ENCODE peak calls at places on chromosomes 4 and X, in four cellular contexts. One of them, this sample, is unnamed.

GRCh38 chr4:7335363-7336066 is 99.2 kb downstream of the PSAPL1 start:
- DNase-seq in Caco-2: peak
- DNase-seq in epithelial cell of esophagus: no peak
- DNase-seq in endothelial cell of umbilical vein: peak
- DNase-seq in this sample: no peak

GRCh38 chr4:30904161-30904560 is 184.0 kb downstream of the PCDH7 start:
- DNase-seq in Caco-2: no peak
- DNase-seq in epithelial cell of esophagus: no peak
- DNase-seq in endothelial cell of umbilical vein: no peak
- DNase-seq in this sample: no peak

GRCh38 chr4:145195167-145195952 is 15.0 kb upstream of the OTUD4 start:
- DNase-seq in Caco-2: no peak
- DNase-seq in epithelial cell of esophagus: peak
- DNase-seq in endothelial cell of umbilical vein: no peak
- DNase-seq in this sample: no peak

GRCh38 chr4:40576651-40577480 is 52.8 kb downstream of the RBM47 start:
- DNase-seq in Caco-2: peak
- DNase-seq in epithelial cell of esophagus: peak
- DNase-seq in endothelial cell of umbilical vein: peak
- DNase-seq in this sample: peak

GRCh38 chr4:146370841-146371240 is 150.9 kb downstream of the SLC10A7 start:
- DNase-seq in Caco-2: no peak
- DNase-seq in epithelial cell of esophagus: peak
- DNase-seq in endothelial cell of umbilical vein: peak
- DNase-seq in this sample: peak

GRCh38 chr4:183872531-183872930 is 32.6 kb upstream of the STOX2 start:
- DNase-seq in Caco-2: no peak
- DNase-seq in epithelial cell of esophagus: no peak
- DNase-seq in endothelial cell of umbilical vein: no peak
- DNase-seq in this sample: no peak

GRCh38 chr4:82998898-82999297 is 11.7 kb downstream of the LIN54 start:
- DNase-seq in Caco-2: no peak
- DNase-seq in epithelial cell of esophagus: no peak
- DNase-seq in endothelial cell of umbilical vein: no peak
- DNase-seq in this sample: no peak

GRCh38 chr4:19021617-19022016 is 1000.1 kb upstream of the LCORL start:
- DNase-seq in Caco-2: no peak
- DNase-seq in epithelial cell of esophagus: no peak
- DNase-seq in endothelial cell of umbilical vein: no peak
- DNase-seq in this sample: no peak

GRCh38 chr4:170872794-170873193 is 783.0 kb upstream of the AADAT start:
- DNase-seq in Caco-2: no peak
- DNase-seq in epithelial cell of esophagus: peak
- DNase-seq in endothelial cell of umbilical vein: no peak
- DNase-seq in this sample: no peak

GRCh38 chr4:176002007-176002623 is 63.5 kb upstream of the WDR17 start:
- DNase-seq in Caco-2: no peak
- DNase-seq in epithelial cell of esophagus: peak
- DNase-seq in endothelial cell of umbilical vein: peak
- DNase-seq in this sample: no peak

GRCh38 chr4:88225216-88226107 is 58.9 kb downstream of the PPM1K start:
- DNase-seq in Caco-2: no peak
- DNase-seq in epithelial cell of esophagus: no peak
- DNase-seq in endothelial cell of umbilical vein: peak
- DNase-seq in this sample: no peak

GRCh38 chrX:10797493-10797892 is 177.1 kb upstream of the MID1 start:
- DNase-seq in Caco-2: no peak
- DNase-seq in epithelial cell of esophagus: peak
- DNase-seq in endothelial cell of umbilical vein: peak
- DNase-seq in this sample: peak

GRCh38 chrX:112832481-112833095 is 8.0 kb downstream of the AMOT start:
- DNase-seq in Caco-2: peak
- DNase-seq in epithelial cell of esophagus: peak
- DNase-seq in endothelial cell of umbilical vein: no peak
- DNase-seq in this sample: peak

GRCh38 chr4:147724468-147725201 is 7.3 kb upstream of the ARHGAP10 start:
- DNase-seq in Caco-2: no peak
- DNase-seq in epithelial cell of esophagus: no peak
- DNase-seq in endothelial cell of umbilical vein: no peak
- DNase-seq in this sample: no peak

GRCh38 chr4:76658231-76659102 is 223.4 kb downstream of the SHROOM3 start:
- DNase-seq in Caco-2: no peak
- DNase-seq in epithelial cell of esophagus: peak
- DNase-seq in endothelial cell of umbilical vein: peak
- DNase-seq in this sample: peak

GRCh38 chrX:40579880-40580536 is 762 bp upstream of the ATP6AP2 start:
- DNase-seq in Caco-2: no peak
- DNase-seq in epithelial cell of esophagus: peak
- DNase-seq in endothelial cell of umbilical vein: peak
- DNase-seq in this sample: no peak

GRCh38 chr4:2141762-2142520 is 82.8 kb downstream of the NAT8L start:
- DNase-seq in Caco-2: no peak
- DNase-seq in epithelial cell of esophagus: no peak
- DNase-seq in endothelial cell of umbilical vein: no peak
- DNase-seq in this sample: no peak

GRCh38 chr4:109408711-109409110 is 24.9 kb upstream of the SEC24B start:
- DNase-seq in Caco-2: no peak
- DNase-seq in epithelial cell of esophagus: peak
- DNase-seq in endothelial cell of umbilical vein: no peak
- DNase-seq in this sample: no peak

GRCh38 chr4:152807294-152807829 is 27.6 kb downstream of the ARFIP1 start:
- DNase-seq in Caco-2: no peak
- DNase-seq in epithelial cell of esophagus: peak
- DNase-seq in endothelial cell of umbilical vein: no peak
- DNase-seq in this sample: peak

GRCh38 chrX:151151668-151152267 is 24.6 kb upstream of the GPR50 start:
- DNase-seq in Caco-2: no peak
- DNase-seq in epithelial cell of esophagus: peak
- DNase-seq in endothelial cell of umbilical vein: peak
- DNase-seq in this sample: peak

GRCh38 chr4:92299152-92299551 is 4.6 kb upstream of the GRID2 start:
- DNase-seq in Caco-2: no peak
- DNase-seq in epithelial cell of esophagus: peak
- DNase-seq in endothelial cell of umbilical vein: no peak
- DNase-seq in this sample: no peak

GRCh38 chr4:69532886-69533506 is 37.3 kb upstream of the UGT2B4 start:
- DNase-seq in Caco-2: no peak
- DNase-seq in epithelial cell of esophagus: no peak
- DNase-seq in endothelial cell of umbilical vein: no peak
- DNase-seq in this sample: no peak

GRCh38 chrX:48559636-48560035 is 14.6 kb upstream of the RBM3 start:
- DNase-seq in Caco-2: no peak
- DNase-seq in epithelial cell of esophagus: no peak
- DNase-seq in endothelial cell of umbilical vein: no peak
- DNase-seq in this sample: no peak

GRCh38 chr4:650951-651883 is 22.9 kb downstream of the ATP5ME start:
- DNase-seq in Caco-2: no peak
- DNase-seq in epithelial cell of esophagus: peak
- DNase-seq in endothelial cell of umbilical vein: no peak
- DNase-seq in this sample: no peak

GRCh38 chr4:58590714-58591113 is 1480.5 kb upstream of the IGFBP7 start:
- DNase-seq in Caco-2: no peak
- DNase-seq in epithelial cell of esophagus: peak
- DNase-seq in endothelial cell of umbilical vein: no peak
- DNase-seq in this sample: no peak

GRCh38 chrX:73831500-73831899 is 268.5 kb downstream of the CHIC1 start:
- DNase-seq in Caco-2: no peak
- DNase-seq in epithelial cell of esophagus: no peak
- DNase-seq in endothelial cell of umbilical vein: no peak
- DNase-seq in this sample: no peak

GRCh38 chr4:119725688-119726330 is 97.2 kb upstream of the PDE5A start:
- DNase-seq in Caco-2: no peak
- DNase-seq in epithelial cell of esophagus: peak
- DNase-seq in endothelial cell of umbilical vein: no peak
- DNase-seq in this sample: no peak

GRCh38 chr4:94126669-94127068 is 81.0 kb upstream of the SMARCAD1 start:
- DNase-seq in Caco-2: no peak
- DNase-seq in epithelial cell of esophagus: peak
- DNase-seq in endothelial cell of umbilical vein: no peak
- DNase-seq in this sample: no peak

GRCh38 chrX:40644175-40644574 is 3.2 kb downstream of the CXorf38 start:
- DNase-seq in Caco-2: no peak
- DNase-seq in epithelial cell of esophagus: no peak
- DNase-seq in endothelial cell of umbilical vein: peak
- DNase-seq in this sample: peak

GRCh38 chrX:31036895-31037294 is 34.9 kb downstream of the FTHL17 start:
- DNase-seq in Caco-2: peak
- DNase-seq in epithelial cell of esophagus: peak
- DNase-seq in endothelial cell of umbilical vein: peak
- DNase-seq in this sample: peak

GRCh38 chrX:43969504-43970501 is 3.4 kb downstream of the NDP start:
- DNase-seq in Caco-2: no peak
- DNase-seq in epithelial cell of esophagus: peak
- DNase-seq in endothelial cell of umbilical vein: no peak
- DNase-seq in this sample: peak

GRCh38 chr4:24979554-24979953 is 51.2 kb downstream of the LGI2 start:
- DNase-seq in Caco-2: no peak
- DNase-seq in epithelial cell of esophagus: no peak
- DNase-seq in endothelial cell of umbilical vein: peak
- DNase-seq in this sample: peak

GRCh38 chr4:3527914-3528876 is 4.0 kb downstream of the LRPAP1 start:
- DNase-seq in Caco-2: no peak
- DNase-seq in epithelial cell of esophagus: no peak
- DNase-seq in endothelial cell of umbilical vein: no peak
- DNase-seq in this sample: no peak

GRCh38 chr4:76639292-76639691 is 204.3 kb downstream of the SHROOM3 start:
- DNase-seq in Caco-2: no peak
- DNase-seq in epithelial cell of esophagus: peak
- DNase-seq in endothelial cell of umbilical vein: peak
- DNase-seq in this sample: peak

GRCh38 chr4:114807357-114807756 is 208.8 kb downstream of the UGT8 start:
- DNase-seq in Caco-2: no peak
- DNase-seq in epithelial cell of esophagus: no peak
- DNase-seq in endothelial cell of umbilical vein: no peak
- DNase-seq in this sample: no peak

GRCh38 chr4:114811564-114812360 is 213.2 kb downstream of the UGT8 start:
- DNase-seq in Caco-2: no peak
- DNase-seq in epithelial cell of esophagus: peak
- DNase-seq in endothelial cell of umbilical vein: no peak
- DNase-seq in this sample: no peak

DNA sequence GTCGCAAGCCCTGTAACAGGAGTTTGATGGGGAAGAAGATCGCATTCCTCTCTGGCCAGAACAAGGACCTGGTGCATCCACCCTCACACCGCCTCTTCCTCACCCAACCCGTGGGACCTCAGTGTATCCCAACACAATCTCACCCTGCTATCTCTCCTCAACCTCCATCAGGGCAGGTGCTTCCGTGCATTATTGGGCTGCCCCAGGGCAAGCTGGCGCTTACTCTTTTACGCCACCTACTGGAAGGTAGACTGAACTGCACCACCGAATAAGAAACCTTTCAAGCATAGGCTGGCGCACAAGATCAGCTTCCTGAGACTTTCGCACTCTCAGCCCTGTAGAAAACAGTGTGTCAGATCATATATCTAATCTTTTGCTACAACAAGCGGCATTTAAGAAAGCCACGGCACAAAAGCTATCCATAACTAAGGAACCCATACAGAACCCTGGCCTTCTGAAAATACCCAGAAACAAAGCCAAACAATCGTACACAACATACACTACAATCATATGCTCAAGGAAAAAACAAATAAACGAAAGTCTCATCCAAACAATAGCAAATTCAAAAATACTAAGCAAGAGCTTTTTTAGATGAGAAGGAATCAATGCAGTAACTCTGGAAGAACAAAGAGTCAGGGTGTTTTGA is 209.3 kb downstream of the UGT8 start:
- DNase-seq in Caco-2: peak
- DNase-seq in epithelial cell of esophagus: peak
- DNase-seq in endothelial cell of umbilical vein: peak
- DNase-seq in this sample: peak
- TF ChIP-seq CTCF in Caco-2: peak
- TF ChIP-seq CTCF in epithelial cell of esophagus: peak
- TF ChIP-seq CTCF in endothelial cell of umbilical vein: peak
- TF ChIP-seq CTCF in this sample: peak

GRCh38 chr4:163610642-163611041 is 116.2 kb downstream of the TMA16 start:
- DNase-seq in Caco-2: no peak
- DNase-seq in epithelial cell of esophagus: no peak
- DNase-seq in endothelial cell of umbilical vein: no peak
- DNase-seq in this sample: no peak

GRCh38 chr4:163612762-163613161 is 118.3 kb downstream of the TMA16 start:
- DNase-seq in Caco-2: no peak
- DNase-seq in epithelial cell of esophagus: no peak
- DNase-seq in endothelial cell of umbilical vein: no peak
- DNase-seq in this sample: no peak

GRCh38 chr4:163613375-163613774 is 118.9 kb downstream of the TMA16 start:
- DNase-seq in Caco-2: no peak
- DNase-seq in epithelial cell of esophagus: no peak
- DNase-seq in endothelial cell of umbilical vein: no peak
- DNase-seq in this sample: no peak

GRCh38 chr4:163611172-163611571 is 116.7 kb downstream of the TMA16 start:
- DNase-seq in Caco-2: no peak
- DNase-seq in epithelial cell of esophagus: no peak
- DNase-seq in endothelial cell of umbilical vein: no peak
- DNase-seq in this sample: no peak

GRCh38 chr4:163611784-163612445 is 117.4 kb downstream of the TMA16 start:
- DNase-seq in Caco-2: no peak
- DNase-seq in epithelial cell of esophagus: no peak
- DNase-seq in endothelial cell of umbilical vein: no peak
- DNase-seq in this sample: no peak
- H3K4me3 ChIP-seq in Caco-2: no peak
- H3K4me3 ChIP-seq in epithelial cell of esophagus: no peak
- H3K4me3 ChIP-seq in endothelial cell of umbilical vein: no peak
- H3K4me3 ChIP-seq in this sample: no peak

GRCh38 chr4:54539500-54540029 is 118.2 kb upstream of the KIT start:
- DNase-seq in Caco-2: peak
- DNase-seq in epithelial cell of esophagus: peak
- DNase-seq in endothelial cell of umbilical vein: peak
- DNase-seq in this sample: peak
- TF ChIP-seq CTCF in Caco-2: no peak
- TF ChIP-seq CTCF in epithelial cell of esophagus: no peak
- TF ChIP-seq CTCF in endothelial cell of umbilical vein: no peak
- TF ChIP-seq CTCF in this sample: no peak

DNA sequence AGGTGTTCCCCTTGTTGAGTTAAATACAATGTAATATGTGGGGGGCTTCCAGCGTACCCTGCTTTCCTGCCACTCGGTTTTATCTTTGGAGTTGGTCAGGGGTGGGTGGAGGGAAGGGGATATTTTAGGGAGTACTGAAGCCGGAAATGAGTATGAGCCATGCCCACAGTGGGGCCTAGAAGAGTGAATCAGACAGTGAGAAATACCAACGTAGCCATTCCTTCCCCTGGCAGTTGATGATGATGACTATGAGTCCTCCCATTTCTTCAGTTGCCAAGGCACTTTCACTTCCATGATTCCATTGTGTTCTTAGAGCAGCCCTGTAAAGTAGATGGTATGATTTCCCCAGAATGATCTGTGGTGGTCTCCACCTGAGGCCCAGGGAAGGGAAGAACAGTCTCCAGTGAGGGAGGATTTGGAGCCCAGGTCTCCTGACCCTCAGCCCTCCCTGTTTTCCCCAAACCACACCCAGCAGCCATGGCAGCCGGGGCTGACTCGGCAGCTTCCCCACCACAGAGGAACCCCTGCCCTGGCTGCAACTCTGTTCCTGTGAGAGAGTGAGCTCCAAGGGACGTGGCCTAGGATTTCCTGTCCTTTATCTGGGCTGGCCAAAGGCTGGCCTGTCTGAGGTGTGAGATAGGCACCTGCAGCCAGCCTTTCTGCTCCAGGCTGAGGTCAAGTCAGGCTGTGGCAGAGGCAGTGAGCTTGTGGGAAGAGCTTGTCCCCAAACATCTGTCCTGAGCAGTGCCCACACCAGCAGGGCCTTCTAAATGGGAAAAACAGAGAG is 52.7 kb downstream of the STARD8 start:
- DNase-seq in Caco-2: no peak
- DNase-seq in epithelial cell of esophagus: peak
- DNase-seq in endothelial cell of umbilical vein: peak
- DNase-seq in this sample: peak
- H3K4me3 ChIP-seq in Caco-2: no peak
- H3K4me3 ChIP-seq in epithelial cell of esophagus: no peak
- H3K4me3 ChIP-seq in endothelial cell of umbilical vein: no peak
- H3K4me3 ChIP-seq in this sample: no peak

This sample was measured in fibroblast of mammary gland.